ENCODE peak calls at places on chromosomes 11 and 22, in eight cellular contexts. C is Kasumi-1; P is activated naive CD4-positive, alpha-beta T cell; K is HS-27A; W is AG04450; J is non-pigmented ciliary epithelial cell; L is lower lobe of right lung; S is astrocyte of the spinal cord. H is an unnamed sample.

GRCh38 chr11:4921796-4922195 is 2.3 kb downstream of the OR51G1 start:
- DNase-seq in C (no peak), P (no peak), K (no peak), W (no peak), J (no peak), L (no peak), S (no peak), H (no peak)

GRCh38 chr22:19868773-19869471 is 14.2 kb upstream of the GNB1L start:
- DNase-seq in C (no peak), P (no peak), K (no peak), W (no peak), J (no peak), L (peak; percentile 36), S (peak; percentile 13), H (no peak)

GRCh38 chr22:45413368-45414211 is at the start of the genes RIBC2 and SMC1B:
- DNase-seq in C (peak; percentile 7), P (peak; percentile 55), K (peak; percentile 83), W (no peak), J (peak; percentile 32), L (peak; percentile 85), S (peak; percentile 79), H (peak; percentile 75)

GRCh38 chr11:96309001-96309642 is 33.9 kb downstream of the MAML2 start:
- DNase-seq in C (no peak), P (no peak), K (no peak), W (no peak), J (no peak), L (no peak), S (no peak), H (no peak)

GRCh38 chr11:17403977-17404759 is 15.7 kb upstream of the KCNJ11 start:
- DNase-seq in C (no peak), P (no peak), K (no peak), W (no peak), J (no peak), L (no peak), S (no peak), H (no peak)

GRCh38 chr11:70246196-70246595 is 24.3 kb upstream of the PPFIA1 start:
- DNase-seq in C (no peak), P (no peak), K (no peak), W (no peak), J (no peak), L (no peak), S (peak; percentile 52), H (no peak)

GRCh38 chr11:100546714-100547113 is 140.4 kb upstream of the ARHGAP42 start:
- DNase-seq in C (no peak), P (no peak), K (peak; percentile 40), W (no peak), J (no peak), L (no peak), S (peak; percentile 48), H (peak; percentile 16)

GRCh38 chr22:46519377-46519776 is 18.0 kb downstream of the CELSR1 start:
- DNase-seq in C (no peak), P (no peak), K (no peak), W (no peak), J (no peak), L (no peak), S (no peak), H (no peak)

H was measured in fibroblast of villous mesenchyme.